ENCODE peak calls at places on chromosomes 16 and 17, in six cellular contexts. T, W, U, M, A and Y are unnamed samples.

GRCh38 chr16:70331588-70332358 is 14.9 kb upstream of the DDX19A start:
- DNase-seq in T (no peak), W (no peak), U (peak), M (no peak), A (peak), Y (peak)

GRCh38 chr16:29961127-29961478 is 776 bp upstream of the TMEM219 start:
- DNase-seq in T (peak), W (no peak), U (no peak), M (no peak), A (no peak), Y (no peak)

GRCh38 chr16:70453891-70454220 is 539 bp upstream of the FCSK start:
- DNase-seq in T (no peak), W (no peak), U (no peak), M (no peak), A (no peak), Y (peak)

GRCh38 chr17:28916302-28916934 is 13.5 kb upstream of the DHRS13 start:
- DNase-seq in T (no peak), W (no peak), U (peak), M (peak), A (peak), Y (peak)

GRCh38 chr16:10868562-10869469 is 8.2 kb upstream of the CIITA start:
- DNase-seq in T (peak), W (no peak), U (no peak), M (no peak), A (no peak), Y (no peak)

GRCh38 chr16:50037791-50038190 is 12.8 kb downstream of the CNEP1R1 start:
- DNase-seq in T (no peak), W (no peak), U (no peak), M (no peak), A (no peak), Y (no peak)

GRCh38 chr17:42522263-42522790 is 13.7 kb upstream of the NAGLU start:
- DNase-seq in T (no peak), W (no peak), U (no peak), M (no peak), A (no peak), Y (no peak)

GRCh38 chr17:67125924-67126323 is 81.6 kb downstream of the CACNG1 start:
- DNase-seq in T (no peak), W (no peak), U (no peak), M (no peak), A (no peak), Y (no peak)

GRCh38 chr16:52451971-52452421 is 94.9 kb downstream of the TOX3 start:
- DNase-seq in T (no peak), W (no peak), U (no peak), M (no peak), A (no peak), Y (peak)